ENCODE peak calls at places on chromosomes 4 and X, in ten cellular contexts. One of them, this sample, is unnamed.

GRCh38 chr4:1246901-1247810 is 1.8 kb downstream of the CTBP1 start:
- DNase-seq in neural progenitor cell: peak; percentile 54
- DNase-seq in pancreas: no peak
- DNase-seq in CD8-positive, alpha-beta T cell: no peak
- DNase-seq in heart right ventricle: no peak
- DNase-seq in breast epithelium: no peak
- DNase-seq in uterus: peak; percentile 19
- DNase-seq in SK-N-SH: peak; percentile 64
- DNase-seq in esophagus squamous epithelium: no peak
- DNase-seq in A549: no peak
- DNase-seq in this sample: no peak

GRCh38 chrX:138710866-138711331 is 618 bp downstream of the FGF13 start:
- DNase-seq in neural progenitor cell: peak; percentile 57
- DNase-seq in pancreas: no peak
- DNase-seq in CD8-positive, alpha-beta T cell: no peak
- DNase-seq in heart right ventricle: no peak
- DNase-seq in breast epithelium: no peak
- DNase-seq in uterus: peak; percentile 11
- DNase-seq in SK-N-SH: no peak
- DNase-seq in esophagus squamous epithelium: no peak
- DNase-seq in A549: no peak
- DNase-seq in this sample: peak; percentile 49

GRCh38 chr4:153205757-153206156 is 1.5 kb downstream of the TRIM2 start:
- DNase-seq in neural progenitor cell: peak; percentile 21
- DNase-seq in pancreas: peak; percentile 29
- DNase-seq in CD8-positive, alpha-beta T cell: no peak
- DNase-seq in heart right ventricle: no peak
- DNase-seq in breast epithelium: no peak
- DNase-seq in uterus: no peak
- DNase-seq in SK-N-SH: no peak
- DNase-seq in esophagus squamous epithelium: no peak
- DNase-seq in A549: no peak
- DNase-seq in this sample: peak; percentile 66

GRCh38 chrX:68880846-68881513 is 52.2 kb downstream of the EFNB1 start:
- DNase-seq in neural progenitor cell: peak; percentile 88
- DNase-seq in pancreas: no peak
- DNase-seq in CD8-positive, alpha-beta T cell: no peak
- DNase-seq in heart right ventricle: no peak
- DNase-seq in breast epithelium: no peak
- DNase-seq in uterus: no peak
- DNase-seq in SK-N-SH: peak; percentile 56
- DNase-seq in esophagus squamous epithelium: no peak
- DNase-seq in A549: no peak
- DNase-seq in this sample: no peak

GRCh38 chrX:45009371-45010000 is 136.5 kb downstream of the KDM6A start:
- DNase-seq in neural progenitor cell: no peak
- DNase-seq in pancreas: no peak
- DNase-seq in CD8-positive, alpha-beta T cell: no peak
- DNase-seq in heart right ventricle: no peak
- DNase-seq in breast epithelium: no peak
- DNase-seq in uterus: no peak
- DNase-seq in SK-N-SH: no peak
- DNase-seq in esophagus squamous epithelium: no peak
- DNase-seq in A549: no peak
- DNase-seq in this sample: no peak

GRCh38 chr4:180726611-180727010 is 1516.6 kb upstream of the TENM3 start:
- DNase-seq in neural progenitor cell: no peak
- DNase-seq in pancreas: no peak
- DNase-seq in CD8-positive, alpha-beta T cell: no peak
- DNase-seq in heart right ventricle: no peak
- DNase-seq in breast epithelium: no peak
- DNase-seq in uterus: no peak
- DNase-seq in SK-N-SH: no peak
- DNase-seq in esophagus squamous epithelium: no peak
- DNase-seq in A549: no peak
- DNase-seq in this sample: no peak

GRCh38 chr4:139628184-139629012 is 37.2 kb upstream of the MGST2 start:
- DNase-seq in neural progenitor cell: peak; percentile 70
- DNase-seq in pancreas: peak; percentile 12
- DNase-seq in CD8-positive, alpha-beta T cell: no peak
- DNase-seq in heart right ventricle: no peak
- DNase-seq in breast epithelium: no peak
- DNase-seq in uterus: no peak
- DNase-seq in SK-N-SH: no peak
- DNase-seq in esophagus squamous epithelium: no peak
- DNase-seq in A549: no peak
- DNase-seq in this sample: peak; percentile 51

GRCh38 chrX:2388669-2389068 is 112.1 kb downstream of the DHRSX start:
- DNase-seq in neural progenitor cell: no peak
- DNase-seq in pancreas: no peak
- DNase-seq in CD8-positive, alpha-beta T cell: no peak
- DNase-seq in heart right ventricle: no peak
- DNase-seq in breast epithelium: no peak
- DNase-seq in uterus: no peak
- DNase-seq in SK-N-SH: no peak
- DNase-seq in esophagus squamous epithelium: no peak
- DNase-seq in A549: no peak
- DNase-seq in this sample: no peak

GRCh38 chrX:15204130-15204751 is 65.6 kb downstream of the ASB9 start:
- DNase-seq in neural progenitor cell: no peak
- DNase-seq in pancreas: no peak
- DNase-seq in CD8-positive, alpha-beta T cell: no peak
- DNase-seq in heart right ventricle: no peak
- DNase-seq in breast epithelium: no peak
- DNase-seq in uterus: no peak
- DNase-seq in SK-N-SH: no peak
- DNase-seq in esophagus squamous epithelium: no peak
- DNase-seq in A549: no peak
- DNase-seq in this sample: no peak

GRCh38 chrX:41026326-41027136 is 58.7 kb upstream of the USP9X start:
- DNase-seq in neural progenitor cell: peak; percentile 37
- DNase-seq in pancreas: no peak
- DNase-seq in CD8-positive, alpha-beta T cell: no peak
- DNase-seq in heart right ventricle: no peak
- DNase-seq in breast epithelium: no peak
- DNase-seq in uterus: no peak
- DNase-seq in SK-N-SH: no peak
- DNase-seq in esophagus squamous epithelium: no peak
- DNase-seq in A549: no peak
- DNase-seq in this sample: no peak

GRCh38 chr4:15920723-15921591 is 17.6 kb downstream of the FGFBP1 start:
- DNase-seq in neural progenitor cell: no peak
- DNase-seq in pancreas: no peak
- DNase-seq in CD8-positive, alpha-beta T cell: no peak
- DNase-seq in heart right ventricle: no peak
- DNase-seq in breast epithelium: peak; percentile 23
- DNase-seq in uterus: peak; percentile 32
- DNase-seq in SK-N-SH: no peak
- DNase-seq in esophagus squamous epithelium: peak; percentile 3
- DNase-seq in A549: peak; percentile 63
- DNase-seq in this sample: peak; percentile 61

GRCh38 chr4:15914291-15914690 is 24.2 kb downstream of the FGFBP1 start:
- DNase-seq in neural progenitor cell: no peak
- DNase-seq in pancreas: no peak
- DNase-seq in CD8-positive, alpha-beta T cell: no peak
- DNase-seq in heart right ventricle: no peak
- DNase-seq in breast epithelium: no peak
- DNase-seq in uterus: no peak
- DNase-seq in SK-N-SH: no peak
- DNase-seq in esophagus squamous epithelium: no peak
- DNase-seq in A549: no peak
- DNase-seq in this sample: no peak

GRCh38 chr4:15914736-15915135 is 23.8 kb downstream of the FGFBP1 start:
- DNase-seq in neural progenitor cell: no peak
- DNase-seq in pancreas: no peak
- DNase-seq in CD8-positive, alpha-beta T cell: no peak
- DNase-seq in heart right ventricle: no peak
- DNase-seq in breast epithelium: no peak
- DNase-seq in uterus: no peak
- DNase-seq in SK-N-SH: no peak
- DNase-seq in esophagus squamous epithelium: no peak
- DNase-seq in A549: no peak
- DNase-seq in this sample: no peak

GRCh38 chr4:15918484-15919129 is 19.9 kb downstream of the FGFBP1 start:
- DNase-seq in neural progenitor cell: no peak
- DNase-seq in pancreas: peak; percentile 19
- DNase-seq in CD8-positive, alpha-beta T cell: no peak
- DNase-seq in heart right ventricle: no peak
- DNase-seq in breast epithelium: no peak
- DNase-seq in uterus: no peak
- DNase-seq in SK-N-SH: peak; percentile 32
- DNase-seq in esophagus squamous epithelium: no peak
- DNase-seq in A549: no peak
- DNase-seq in this sample: peak; percentile 57

DNA sequence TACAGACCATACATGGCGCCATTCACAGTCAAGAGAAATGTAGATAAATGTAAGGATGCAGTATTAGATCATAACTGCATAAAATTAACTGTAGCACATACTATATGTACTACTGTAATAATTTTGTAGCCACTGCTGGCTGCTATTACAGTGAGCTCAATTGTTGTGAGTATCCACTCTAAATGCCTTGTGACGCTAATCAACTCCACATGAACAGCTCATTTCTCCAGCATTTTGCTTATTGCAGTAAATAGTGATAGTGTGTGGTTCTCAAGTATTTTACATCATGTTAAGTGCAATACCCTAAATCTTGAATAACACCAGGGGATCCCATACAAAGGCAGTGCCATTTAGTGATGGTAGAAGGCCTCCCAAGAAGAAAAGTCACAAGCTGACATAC is 21.2 kb downstream of the FGFBP1 start:
- DNase-seq in neural progenitor cell: no peak
- DNase-seq in pancreas: no peak
- DNase-seq in CD8-positive, alpha-beta T cell: no peak
- DNase-seq in heart right ventricle: no peak
- DNase-seq in breast epithelium: no peak
- DNase-seq in uterus: no peak
- DNase-seq in SK-N-SH: no peak
- DNase-seq in esophagus squamous epithelium: no peak
- DNase-seq in A549: no peak
- DNase-seq in this sample: no peak
- H3K4me1 ChIP-seq in neural progenitor cell: no peaks in the 10 kb centered on the region
- H3K4me1 ChIP-seq in pancreas: no peaks in the 10 kb centered on the region
- H3K4me1 ChIP-seq in CD8-positive, alpha-beta T cell: no peaks in the 10 kb centered on the region
- H3K4me1 ChIP-seq in heart right ventricle: no peaks in the 10 kb centered on the region
- H3K4me1 ChIP-seq in breast epithelium: no peaks in the 10 kb centered on the region
- H3K4me1 ChIP-seq in uterus: no peaks in the 10 kb centered on the region
- H3K4me1 ChIP-seq in SK-N-SH: peaks cover 13% of the 10 kb centered on the region
- H3K4me1 ChIP-seq in esophagus squamous epithelium: peaks cover 9% of the 10 kb centered on the region
- H3K4me1 ChIP-seq in A549: peaks cover 51% of the 10 kb centered on the region
- H3K4me1 ChIP-seq in this sample: no peaks in the 10 kb centered on the region

DNA sequence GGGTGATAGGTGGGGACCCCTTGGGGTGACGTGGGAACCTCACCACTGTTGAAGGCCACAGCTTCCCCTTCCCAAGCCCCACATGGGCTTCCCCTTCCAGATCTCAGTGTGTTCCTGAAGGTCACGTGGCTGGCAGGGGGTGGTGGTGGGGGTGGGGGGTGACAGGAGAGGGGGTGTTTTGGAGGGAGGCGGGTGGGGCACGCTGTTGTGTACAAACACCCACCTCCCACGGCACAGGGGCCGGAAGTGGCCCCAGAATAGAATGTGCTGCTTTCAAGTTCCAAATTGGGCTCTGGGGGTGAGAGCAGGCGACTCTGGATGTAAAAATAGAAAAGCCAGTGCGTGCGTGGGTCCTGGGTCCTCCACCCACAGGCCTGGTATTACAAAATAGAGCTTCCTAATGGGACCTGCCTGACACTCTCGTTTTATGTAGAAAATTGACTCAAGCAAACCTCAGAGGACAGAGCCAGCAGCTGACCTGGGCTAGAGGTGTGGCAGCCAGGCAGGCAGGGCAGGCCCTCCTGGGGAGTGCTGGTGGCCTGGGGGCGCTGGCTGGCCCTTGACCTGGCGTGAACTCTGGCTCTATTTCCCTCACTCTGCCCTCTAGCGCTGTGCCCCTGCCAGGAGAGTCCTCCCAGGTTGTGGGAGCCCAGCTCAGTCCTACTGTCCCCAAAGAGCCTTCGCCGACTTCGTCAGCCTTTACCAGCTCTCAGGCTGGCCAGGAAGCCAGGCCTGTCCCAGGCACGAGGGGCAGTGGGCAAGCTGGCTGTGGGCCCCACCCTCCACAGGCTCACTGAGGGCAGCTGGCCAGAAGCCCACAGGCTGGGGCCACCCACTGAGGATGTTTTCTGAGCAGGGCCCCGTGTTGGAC is 5.4 kb upstream of the SH3BP2 start:
- DNase-seq in neural progenitor cell: no peak
- DNase-seq in pancreas: no peak
- DNase-seq in CD8-positive, alpha-beta T cell: no peak
- DNase-seq in heart right ventricle: no peak
- DNase-seq in breast epithelium: no peak
- DNase-seq in uterus: no peak
- DNase-seq in SK-N-SH: peak; percentile 33
- DNase-seq in esophagus squamous epithelium: no peak
- DNase-seq in A549: no peak
- DNase-seq in this sample: peak; percentile 47
- H3K4me3 ChIP-seq in neural progenitor cell: no peak overlapping the region
- H3K4me3 ChIP-seq in pancreas: no peak overlapping the region
- H3K4me3 ChIP-seq in CD8-positive, alpha-beta T cell: peak overlapping the region; percentile 35
- H3K4me3 ChIP-seq in heart right ventricle: no peak overlapping the region
- H3K4me3 ChIP-seq in breast epithelium: no peak overlapping the region
- H3K4me3 ChIP-seq in uterus: no peak overlapping the region
- H3K4me3 ChIP-seq in SK-N-SH: no peak overlapping the region
- H3K4me3 ChIP-seq in esophagus squamous epithelium: no peak overlapping the region
- H3K4me3 ChIP-seq in A549: no peak overlapping the region
- H3K4me3 ChIP-seq in this sample: no peak overlapping the region

DNA sequence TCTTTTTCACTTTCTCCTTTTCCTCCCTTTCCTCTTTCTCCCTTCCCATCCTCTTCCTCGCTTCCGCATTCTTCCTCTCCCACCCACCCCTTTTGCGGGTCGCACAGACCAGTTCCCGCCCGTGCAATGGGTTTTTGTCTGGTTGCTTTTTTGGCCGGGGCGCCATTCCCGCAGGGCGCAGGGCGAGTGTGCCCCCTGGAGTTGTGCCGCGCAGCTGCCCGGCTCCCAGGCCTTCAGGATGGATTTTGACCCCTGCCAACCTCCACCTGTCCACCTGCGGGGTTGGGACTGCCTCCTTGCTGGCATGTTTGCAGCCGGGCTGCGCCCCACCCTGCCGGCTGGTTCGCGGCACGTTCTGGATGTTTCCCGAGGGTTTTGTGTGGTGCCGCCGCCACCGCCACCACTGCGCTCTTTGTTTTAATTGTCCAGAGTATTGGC is 578 bp upstream of the SEL1L3 start:
- DNase-seq in neural progenitor cell: peak; percentile 47
- DNase-seq in pancreas: peak; percentile 83
- DNase-seq in CD8-positive, alpha-beta T cell: no peak
- DNase-seq in heart right ventricle: no peak
- DNase-seq in breast epithelium: no peak
- DNase-seq in uterus: no peak
- DNase-seq in SK-N-SH: peak; percentile 57
- DNase-seq in esophagus squamous epithelium: no peak
- DNase-seq in A549: peak; percentile 19
- DNase-seq in this sample: peak; percentile 92
- TF ChIP-seq CTCF in neural progenitor cell: peak; percentile 64
- TF ChIP-seq CTCF in pancreas: no peak
- TF ChIP-seq CTCF in CD8-positive, alpha-beta T cell: no peak
- TF ChIP-seq CTCF in heart right ventricle: peak; percentile 24
- TF ChIP-seq CTCF in breast epithelium: no peak
- TF ChIP-seq CTCF in uterus: no peak
- TF ChIP-seq CTCF in SK-N-SH: peak; percentile 40
- TF ChIP-seq CTCF in esophagus squamous epithelium: no peak
- TF ChIP-seq CTCF in A549: peak; percentile 33
- TF ChIP-seq CTCF in this sample: peak; percentile 53

GRCh38 chrX:107748490-107748889 is 27.1 kb downstream of the TSC22D3 start:
- DNase-seq in neural progenitor cell: no peak
- DNase-seq in pancreas: no peak
- DNase-seq in CD8-positive, alpha-beta T cell: no peak
- DNase-seq in heart right ventricle: no peak
- DNase-seq in breast epithelium: no peak
- DNase-seq in uterus: no peak
- DNase-seq in SK-N-SH: no peak
- DNase-seq in esophagus squamous epithelium: no peak
- DNase-seq in A549: no peak
- DNase-seq in this sample: no peak
- H3K4me1 ChIP-seq in neural progenitor cell: peaks cover 22% of the 10 kb centered on the region
- H3K4me1 ChIP-seq in pancreas: no peaks in the 10 kb centered on the region
- H3K4me1 ChIP-seq in CD8-positive, alpha-beta T cell: peaks cover 5% of the 10 kb centered on the region
- H3K4me1 ChIP-seq in heart right ventricle: peaks cover 24% of the 10 kb centered on the region
- H3K4me1 ChIP-seq in breast epithelium: no peaks in the 10 kb centered on the region
- H3K4me1 ChIP-seq in uterus: peaks cover 3% of the 10 kb centered on the region
- H3K4me1 ChIP-seq in SK-N-SH: no peaks in the 10 kb centered on the region
- H3K4me1 ChIP-seq in esophagus squamous epithelium: peaks cover 8% of the 10 kb centered on the region
- H3K4me1 ChIP-seq in A549: peaks cover 11% of the 10 kb centered on the region
- H3K4me1 ChIP-seq in this sample: peaks cover 2% of the 10 kb centered on the region